ENCODE peak calls at places on chromosome 6, in nine cellular contexts. C, Q, I, D, M, F, E, A and X are unnamed samples.

GRCh38 chr6:15473741-15474161 is 189.1 kb downstream of the DTNBP1 start:
- DNase-seq in C (no peak), Q (no peak), I (no peak), D (no peak), M (peak; percentile 88), F (no peak), E (peak; percentile 50), A (no peak), X (no peak)

GRCh38 chr6:136952714-136953260 is 30.7 kb downstream of the SLC35D3 start:
- DNase-seq in C (no peak), Q (no peak), I (no peak), D (no peak), M (no peak), F (no peak), E (no peak), A (peak; percentile 59), X (no peak)

GRCh38 chr6:113540491-113540890 is 316.7 kb upstream of the MARCKS start:
- DNase-seq in C (no peak), Q (no peak), I (no peak), D (no peak), M (peak; percentile 43), F (no peak), E (no peak), A (no peak), X (no peak)

GRCh38 chr6:136780972-136781371 is 11.3 kb downstream of the MAP3K5 start:
- DNase-seq in C (no peak), Q (no peak), I (no peak), D (no peak), M (no peak), F (no peak), E (no peak), A (no peak), X (no peak)

GRCh38 chr6:143843689-143844405 is 709 bp downstream of the LTV1 start:
- DNase-seq in C (no peak), Q (no peak), I (no peak), D (no peak), M (peak; percentile 11), F (no peak), E (no peak), A (no peak), X (no peak)

GRCh38 chr6:162203287-162203686 is 524.3 kb downstream of the PRKN start:
- DNase-seq in C (no peak), Q (no peak), I (no peak), D (no peak), M (no peak), F (no peak), E (no peak), A (no peak), X (no peak)

GRCh38 chr6:40536442-40536841 is 50.7 kb downstream of the LRFN2 start:
- DNase-seq in C (no peak), Q (no peak), I (peak; percentile 45), D (no peak), M (no peak), F (no peak), E (no peak), A (no peak), X (peak; percentile 85)

GRCh38 chr6:129331450-129332138 is 378.4 kb downstream of the ARHGAP18 start:
- DNase-seq in C (no peak), Q (no peak), I (no peak), D (no peak), M (peak; percentile 78), F (no peak), E (no peak), A (peak; percentile 73), X (no peak)

GRCh38 chr6:146550911-146551310 is 7.3 kb downstream of the RAB32 start:
- DNase-seq in C (no peak), Q (no peak), I (no peak), D (no peak), M (peak; percentile 66), F (no peak), E (no peak), A (peak; percentile 26), X (no peak)

GRCh38 chr6:102907181-102907580 is 1513.7 kb downstream of the GRIK2 start:
- DNase-seq in C (no peak), Q (no peak), I (peak; percentile 7), D (no peak), M (no peak), F (no peak), E (no peak), A (no peak), X (peak; percentile 19)

GRCh38 chr6:113758725-113759576 is 98.2 kb upstream of the MARCKS start:
- DNase-seq in C (no peak), Q (no peak), I (no peak), D (no peak), M (peak; percentile 58), F (no peak), E (no peak), A (peak; percentile 85), X (no peak)

GRCh38 chr6:111536888-111537287 is 53.9 kb upstream of the REV3L start:
- DNase-seq in C (no peak), Q (no peak), I (no peak), D (no peak), M (no peak), F (no peak), E (no peak), A (no peak), X (no peak)

GRCh38 chr6:147911686-147912085 is 403.2 kb downstream of the SAMD5 start:
- DNase-seq in C (no peak), Q (no peak), I (no peak), D (no peak), M (no peak), F (no peak), E (no peak), A (no peak), X (no peak)

GRCh38 chr6:42279966-42280629 is 62.4 kb upstream of the MRPS10 start:
- DNase-seq in C (no peak), Q (no peak), I (no peak), D (no peak), M (peak; percentile 59), F (peak; percentile 64), E (peak; percentile 59), A (no peak), X (peak; percentile 51)

GRCh38 chr6:15460110-15460727 is 202.6 kb downstream of the DTNBP1 start:
- DNase-seq in C (no peak), Q (no peak), I (no peak), D (no peak), M (no peak), F (no peak), E (no peak), A (no peak), X (no peak)

GRCh38 chr6:125197795-125198269 is 44.3 kb downstream of the TPD52L1 start:
- DNase-seq in C (no peak), Q (peak; percentile 37), I (no peak), D (no peak), M (peak; percentile 31), F (peak; percentile 68), E (peak; percentile 56), A (peak; percentile 60), X (no peak)

GRCh38 chr6:75257661-75258060 is 14.1 kb upstream of the COX7A2 start:
- DNase-seq in C (no peak), Q (no peak), I (no peak), D (no peak), M (no peak), F (no peak), E (no peak), A (no peak), X (no peak)

DNA sequence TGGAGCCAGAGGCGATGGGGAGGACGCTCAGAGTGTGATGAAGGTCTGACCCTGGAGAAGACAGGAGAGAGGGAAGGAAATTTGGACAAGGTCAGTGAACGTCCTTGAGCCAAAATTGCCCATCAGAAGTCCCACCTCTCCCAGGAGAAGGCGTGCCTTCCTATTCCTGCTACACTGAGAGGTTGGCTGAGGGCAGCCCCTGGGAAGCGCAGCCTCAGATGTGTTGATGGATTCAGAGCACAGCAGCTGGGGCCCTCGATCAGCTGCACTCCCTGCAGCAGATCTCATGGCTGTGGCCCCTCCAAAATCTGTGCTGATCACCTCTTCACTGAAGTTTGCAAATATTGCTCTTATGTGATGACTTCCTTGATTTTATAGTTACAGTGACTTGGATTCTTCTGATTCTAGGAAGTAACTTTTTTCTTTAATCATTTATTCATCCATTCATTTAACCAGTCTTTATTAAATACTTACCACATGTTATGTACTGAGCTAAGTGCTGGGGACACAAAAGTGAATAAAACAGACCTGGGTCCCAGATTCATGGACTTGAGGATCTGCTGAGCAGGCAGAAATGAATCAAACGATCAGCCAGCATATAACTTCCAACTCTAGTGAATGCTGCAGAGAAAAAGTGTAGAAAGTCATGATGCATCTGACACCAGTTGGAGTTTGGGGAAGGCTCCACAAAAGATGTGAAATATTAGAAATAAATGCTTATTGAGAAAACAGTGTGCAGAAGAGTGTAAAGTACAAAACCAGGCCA is 69.6 kb upstream of the ARMC2 start:
- DNase-seq in C (no peak), Q (no peak), I (no peak), D (no peak), M (no peak), F (no peak), E (no peak), A (no peak), X (peak; percentile 52)
- H3K4me3 ChIP-seq in C (no peak overlapping the region), Q (no peak overlapping the region), I (no peak overlapping the region), D (no peak overlapping the region), M (no peak overlapping the region), F (no peak overlapping the region), E (no peak overlapping the region), A (no peak overlapping the region), X (no peak overlapping the region)

DNA sequence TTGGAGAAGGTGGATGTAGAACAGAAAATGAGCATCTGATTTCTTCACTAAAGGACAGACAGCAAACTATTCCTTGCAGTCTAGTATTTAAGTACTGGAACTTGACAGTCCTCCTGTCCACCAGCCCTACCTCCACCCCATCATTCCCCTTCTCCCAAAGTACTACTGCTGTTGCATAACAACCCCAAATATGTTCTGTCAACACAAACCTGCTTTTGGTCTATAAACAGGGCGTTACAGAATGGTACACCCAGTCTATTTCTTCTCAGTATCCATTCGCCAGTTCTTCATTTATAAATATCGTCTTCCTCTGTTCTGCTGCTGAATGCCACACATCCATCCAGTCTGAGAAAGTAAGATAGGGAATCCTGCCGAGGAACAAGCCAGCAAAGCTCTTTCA is 27.7 kb upstream of the SLC22A1 start:
- DNase-seq in C (no peak), Q (no peak), I (no peak), D (no peak), M (no peak), F (no peak), E (no peak), A (no peak), X (no peak)
- H3K36me3 ChIP-seq in C (peaks cover 8% of the 10 kb centered on the region), Q (peaks cover 80% of the 10 kb centered on the region), I (peaks cover 26% of the 10 kb centered on the region), D (peaks cover 71% of the 10 kb centered on the region), M (peaks cover 69% of the 10 kb centered on the region), F (peaks cover 96% of the 10 kb centered on the region), E (peaks cover 99% of the 10 kb centered on the region), A (peaks cover 59% of the 10 kb centered on the region), X (peaks cover 24% of the 10 kb centered on the region)

GRCh38 chr6:13915566-13916229 is 9.1 kb upstream of the RNF182 start:
- DNase-seq in C (no peak), Q (no peak), I (no peak), D (no peak), M (no peak), F (no peak), E (no peak), A (no peak), X (no peak)
- H3K27me3 ChIP-seq in C (no peaks in the 10 kb centered on the region), Q (no peaks in the 10 kb centered on the region), I (no peaks in the 10 kb centered on the region), D (no peaks in the 10 kb centered on the region), M (peaks cover 2% of the 10 kb centered on the region), F (no peaks in the 10 kb centered on the region), E (no peaks in the 10 kb centered on the region), A (peaks cover 4% of the 10 kb centered on the region), X (no peaks in the 10 kb centered on the region)

DNA sequence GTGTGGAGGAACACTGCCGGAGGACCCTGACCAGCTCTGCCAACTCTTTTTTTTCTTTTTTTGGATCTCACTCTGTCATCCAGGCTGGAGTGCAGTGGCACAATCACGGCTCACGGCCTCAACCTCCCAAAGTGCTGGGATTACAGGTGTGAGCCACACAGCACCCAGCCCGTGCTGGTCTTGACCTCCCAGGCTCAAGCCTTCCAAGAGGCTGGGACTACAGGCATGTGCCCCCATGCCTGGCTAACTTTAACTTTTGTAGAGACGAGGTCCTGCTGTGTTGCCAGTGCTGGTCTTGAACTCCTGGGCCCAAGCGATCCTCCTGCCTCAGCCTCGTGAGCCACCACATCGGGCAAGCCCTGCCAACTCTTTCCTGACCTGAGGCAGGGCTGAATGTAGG is 11.2 kb downstream of the GCNT2 start:
- DNase-seq in C (no peak), Q (no peak), I (no peak), D (no peak), M (no peak), F (no peak), E (no peak), A (no peak), X (no peak)
- H3K4me3 ChIP-seq in C (peak overlapping the region; percentile 93), Q (peak overlapping the region; percentile 57), I (no peak overlapping the region), D (no peak overlapping the region), M (no peak overlapping the region), F (peak overlapping the region; percentile 60), E (peak overlapping the region; percentile 19), A (no peak overlapping the region), X (no peak overlapping the region)